ENCODE peak calls at places on chromosomes 12 and 14, in seven cellular contexts. K, O, X, H, D, P and I are unnamed samples.

GRCh38 chr14:49946320-49947141 is 53.6 kb downstream of the ARF6 start:
- DNase-seq in K (no peak), O (no peak), X (peak), H (no peak), D (peak), P (no peak), I (no peak)

GRCh38 chr14:25431211-25432076 is 381.5 kb upstream of the STXBP6 start:
- DNase-seq in K (no peak), O (peak), X (no peak), H (no peak), D (no peak), P (no peak), I (no peak)

GRCh38 chr14:69303086-69303485 is 43.1 kb downstream of the GALNT16 start:
- DNase-seq in K (peak), O (no peak), X (no peak), H (no peak), D (no peak), P (no peak), I (no peak)

GRCh38 chr12:56836317-56836716 is 73.2 kb downstream of the HSD17B6 start:
- DNase-seq in K (no peak), O (no peak), X (peak), H (no peak), D (no peak), P (no peak), I (peak)

GRCh38 chr12:57954768-57955167 is 13.4 kb downstream of the ATP23 start:
- DNase-seq in K (no peak), O (no peak), X (no peak), H (no peak), D (no peak), P (no peak), I (no peak)

GRCh38 chr14:90999299-90999698 is 61.1 kb downstream of the RPS6KA5 start:
- DNase-seq in K (no peak), O (no peak), X (no peak), H (no peak), D (no peak), P (no peak), I (no peak)

GRCh38 chr12:75561921-75562320 is 50.5 kb upstream of the KRR1 start:
- DNase-seq in K (no peak), O (no peak), X (no peak), H (no peak), D (no peak), P (no peak), I (no peak)

GRCh38 chr12:3204143-3204542 is 127.0 kb downstream of the TSPAN9 start:
- DNase-seq in K (no peak), O (no peak), X (no peak), H (no peak), D (no peak), P (no peak), I (no peak)

GRCh38 chr14:46399049-46399448 is 252.5 kb downstream of the RPL10L start:
- DNase-seq in K (no peak), O (no peak), X (no peak), H (no peak), D (no peak), P (no peak), I (no peak)

GRCh38 chr12:109734219-109735000 is 20.8 kb downstream of the FAM222A start:
- DNase-seq in K (no peak), O (peak), X (no peak), H (peak), D (no peak), P (peak), I (no peak)
- TF ChIP-seq CTCF in K (no peak), O (no peak), X (no peak), H (no peak), D (no peak), P (no peak), I (no peak)

GRCh38 chr12:52049286-52049685 is 2.0 kb upstream of the NR4A1 start:
- DNase-seq in K (no peak), O (no peak), X (no peak), H (no peak), D (no peak), P (no peak), I (no peak)

GRCh38 chr12:52049688-52050087 is 1.6 kb upstream of the NR4A1 start:
- DNase-seq in K (no peak), O (no peak), X (no peak), H (no peak), D (no peak), P (no peak), I (no peak)

GRCh38 chr12:52052471-52053186 is 1.4 kb downstream of the NR4A1 start:
- DNase-seq in K (no peak), O (no peak), X (peak), H (no peak), D (no peak), P (no peak), I (no peak)

GRCh38 chr12:52050771-52051541 is at the start of gene NR4A1:
- DNase-seq in K (no peak), O (peak), X (peak), H (peak), D (peak), P (peak), I (peak)

DNA sequence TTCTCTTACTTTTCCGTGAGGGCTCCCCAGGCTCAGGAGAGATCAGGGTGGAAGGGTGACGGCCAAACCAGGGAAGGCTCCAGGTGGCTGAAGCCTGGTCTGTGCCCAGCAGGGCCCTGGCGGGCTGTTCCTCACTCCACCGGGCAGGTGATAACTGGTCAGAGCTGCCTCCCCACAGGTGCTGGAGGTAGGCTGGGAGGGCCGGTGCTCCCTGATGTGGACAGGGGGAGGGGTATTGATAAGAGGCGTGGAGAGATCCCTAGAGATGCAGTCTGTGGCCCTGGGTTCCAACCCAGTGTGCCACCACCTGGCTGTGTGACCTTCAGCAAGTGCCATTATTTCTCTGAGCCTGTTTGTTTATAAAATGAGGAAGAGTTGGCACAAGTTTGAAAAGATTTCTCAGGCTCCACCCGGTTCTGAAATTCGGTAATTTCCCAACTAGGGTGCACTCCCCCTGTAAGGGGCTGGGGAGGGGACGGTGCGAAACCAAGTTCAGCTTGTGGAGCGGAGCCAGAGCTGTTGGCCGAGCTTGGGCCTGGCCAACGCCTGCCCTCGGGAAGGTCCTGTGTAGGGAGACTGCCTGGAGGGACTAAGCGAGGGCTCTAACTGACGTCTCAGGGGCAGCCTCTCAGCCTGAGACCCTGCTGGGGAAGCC is 999 bp upstream of the NR4A1 start:
- DNase-seq in K (no peak), O (no peak), X (peak), H (no peak), D (no peak), P (no peak), I (no peak)
- TF ChIP-seq CTCF in K (no peak), O (no peak), X (no peak), H (no peak), D (no peak), P (no peak), I (no peak)

GRCh38 chr14:99749142-99749541 is 44.1 kb upstream of the EML1 start:
- DNase-seq in K (no peak), O (no peak), X (no peak), H (no peak), D (no peak), P (no peak), I (no peak)
- TF ChIP-seq CTCF in K (no peak), O (peak), X (peak), H (no peak), D (peak), P (peak), I (peak)

GRCh38 chr14:81172353-81172752 is 48.4 kb downstream of the GTF2A1 start:
- DNase-seq in K (no peak), O (no peak), X (no peak), H (no peak), D (no peak), P (no peak), I (no peak)

GRCh38 chr14:81169711-81170103 is 51.1 kb downstream of the GTF2A1 start:
- DNase-seq in K (no peak), O (peak), X (peak), H (no peak), D (peak), P (peak), I (no peak)

GRCh38 chr14:81170104-81170828 is 50.5 kb downstream of the GTF2A1 start:
- DNase-seq in K (no peak), O (peak), X (peak), H (peak), D (peak), P (peak), I (peak)

GRCh38 chr14:81169267-81169666 is 51.5 kb downstream of the GTF2A1 start:
- DNase-seq in K (no peak), O (no peak), X (no peak), H (no peak), D (no peak), P (no peak), I (no peak)

GRCh38 chr14:81170829-81171195 is 49.9 kb downstream of the GTF2A1 start:
- DNase-seq in K (no peak), O (no peak), X (no peak), H (no peak), D (no peak), P (no peak), I (no peak)
- TF ChIP-seq CTCF in K (no peak), O (peak), X (no peak), H (no peak), D (no peak), P (no peak), I (peak)